ENCODE peak calls at places on chromosomes 13 and 19, in five cellular contexts. T is PC-3, G is GM23338, R is neural progenitor cell, H is HCT116. J is an unnamed sample. For H3K4me1, the result is how much of the 10 kb centered on the place peaks cover.

GRCh38 chr13:25978961-25979360 is 72.9 kb downstream of the SHISA2 start:
- DNase-seq in T (no peak), G (no peak), R (no peak), H (no peak), J (no peak)

GRCh38 chr19:45250832-45251451 is at the start of gene MARK4:
- DNase-seq in T (peak), G (peak), R (peak), H (peak), J (peak)

GRCh38 chr13:42395066-42395821 is 123.3 kb downstream of the AKAP11 start:
- DNase-seq in T (no peak), G (no peak), R (no peak), H (no peak), J (no peak)

GRCh38 chr13:112901951-112902651 is 66.9 kb upstream of the MCF2L start:
- DNase-seq in T (no peak), G (no peak), R (no peak), H (no peak), J (no peak)

GRCh38 chr19:38666662-38667448 is 19.4 kb downstream of the ACTN4 start:
- DNase-seq in T (peak), G (no peak), R (peak), H (no peak), J (peak)

GRCh38 chr19:11088508-11089253 is 582 bp upstream of the LDLR start:
- DNase-seq in T (no peak), G (no peak), R (no peak), H (no peak), J (peak)

GRCh38 chr13:95596701-95597100 is 44.2 kb downstream of the CLDN10 start:
- DNase-seq in T (no peak), G (no peak), R (no peak), H (no peak), J (no peak)

GRCh38 chr13:75181906-75182305 is 300.1 kb downstream of the TBC1D4 start:
- DNase-seq in T (peak), G (no peak), R (no peak), H (no peak), J (peak)

GRCh38 chr19:3954107-3954506 is 16.8 kb downstream of the DAPK3 start:
- DNase-seq in T (no peak), G (no peak), R (no peak), H (no peak), J (no peak)

GRCh38 chr19:14619404-14619803 is 36.5 kb downstream of the CLEC17A start:
- DNase-seq in T (no peak), G (no peak), R (no peak), H (no peak), J (no peak)

GRCh38 chr13:38202730-38203129 is 146.9 kb upstream of the UFM1 start:
- DNase-seq in T (peak), G (no peak), R (no peak), H (no peak), J (peak)

GRCh38 chr19:30160996-30161655 is 211.1 kb upstream of the ZNF536 start:
- DNase-seq in T (no peak), G (no peak), R (no peak), H (no peak), J (no peak)

GRCh38 chr13:98279473-98280175 is 102.6 kb upstream of the RNF113B start:
- DNase-seq in T (no peak), G (no peak), R (no peak), H (no peak), J (no peak)

GRCh38 chr13:113353254-113353653 is 10.7 kb downstream of the GRTP1 start:
- DNase-seq in T (no peak), G (no peak), R (no peak), H (no peak), J (no peak)

GRCh38 chr13:113192902-113193301 is 15.6 kb downstream of the PCID2 start:
- DNase-seq in T (peak), G (no peak), R (no peak), H (no peak), J (peak)

GRCh38 chr19:16315825-16316505 is 8.7 kb upstream of the KLF2 start:
- DNase-seq in T (peak), G (no peak), R (no peak), H (no peak), J (peak)

GRCh38 chr19:4523306-4524110 is 5.2 kb upstream of the PLIN4 start:
- DNase-seq in T (peak), G (peak), R (peak), H (peak), J (peak)

GRCh38 chr13:113437408-113438010 is 15.8 kb downstream of the ADPRHL1 start:
- DNase-seq in T (no peak), G (no peak), R (no peak), H (no peak), J (peak)

GRCh38 chr13:22108283-22108897 is 437.5 kb downstream of the FGF9 start:
- DNase-seq in T (peak), G (no peak), R (no peak), H (no peak), J (peak)

GRCh38 chr19:53466726-53467125 is 807 bp upstream of the ZNF813 start:
- DNase-seq in T (no peak), G (no peak), R (peak), H (no peak), J (peak)

GRCh38 chr19:33519416-33519815 is 2.2 kb downstream of the PEPD start:
- DNase-seq in T (no peak), G (no peak), R (no peak), H (no peak), J (no peak)

DNA sequence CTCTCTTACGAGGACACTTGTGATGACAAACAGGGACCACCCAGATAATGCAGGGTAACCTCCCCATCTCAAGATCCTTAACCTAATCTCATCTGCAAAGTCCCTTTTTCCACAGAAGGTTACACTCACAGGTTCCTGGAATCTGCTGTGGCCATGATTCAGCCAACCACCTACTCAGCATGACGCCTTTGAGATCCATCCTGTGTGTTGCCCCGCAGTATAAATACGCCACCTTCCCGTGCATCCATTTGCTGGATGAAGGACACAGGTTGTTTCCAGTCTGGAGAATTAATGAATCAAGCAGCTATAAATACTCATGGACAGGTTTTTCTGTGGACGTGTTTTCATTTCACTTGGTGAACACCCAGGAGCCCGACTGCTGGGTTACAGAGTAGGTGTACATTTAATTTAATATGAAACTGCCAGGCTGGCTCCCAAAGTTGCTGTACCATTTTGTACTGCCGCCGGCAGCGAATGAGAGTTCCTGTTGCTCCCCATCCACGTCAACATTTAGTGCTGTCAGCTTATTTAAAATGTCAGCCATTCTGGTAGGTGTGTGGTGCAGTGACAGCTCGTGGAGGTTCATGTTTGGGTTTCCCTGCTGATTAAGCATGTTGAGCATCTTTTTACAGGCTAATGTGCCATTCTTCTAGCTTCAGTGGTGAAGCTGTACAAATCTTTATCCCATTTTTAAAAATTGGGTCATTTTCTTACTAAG is 40.2 kb downstream of the ELL start:
- DNase-seq in T (no peak), G (no peak), R (no peak), H (no peak), J (no peak)
- H3K4me1 ChIP-seq in T (under half), G (under half), R (under half), H (under half), J (half or more)

GRCh38 chr19:41376241-41376997 is at the start of gene TMEM91:
- DNase-seq in T (no peak), G (peak), R (peak), H (no peak), J (peak)
- TF ChIP-seq EZH2phosphoT487 in T (no peak), G (no peak), R (no peak), H (no peak), J (no peak)

GRCh38 chr13:50126378-50127016 is 111.3 kb downstream of the KCNRG start:
- DNase-seq in T (peak), G (peak), R (peak), H (no peak), J (peak)
- H3K4me1 ChIP-seq in T (under half), G (half or more), R (under half), H (under half), J (under half)

DNA sequence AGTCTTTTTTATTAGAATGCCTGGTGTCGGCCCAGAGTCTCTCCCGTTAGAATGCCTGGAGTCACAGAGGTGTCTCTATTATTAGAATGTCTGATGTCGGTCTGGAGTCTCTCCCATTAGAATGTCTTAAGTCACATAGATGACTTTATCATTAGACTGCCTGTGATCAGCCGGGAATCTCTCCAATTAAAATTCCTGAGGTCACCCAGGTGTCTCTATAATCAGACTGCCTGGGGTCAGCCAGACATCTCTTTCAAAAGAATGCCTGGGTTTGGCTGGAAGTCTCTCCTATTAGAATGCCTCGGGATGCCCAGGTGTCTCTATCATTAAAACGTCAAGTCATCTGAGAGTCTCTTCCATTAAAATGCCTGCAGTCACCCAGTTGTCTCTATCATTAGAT is 1493.9 kb downstream of the UQCRFS1 start:
- DNase-seq in T (no peak), G (no peak), R (no peak), H (no peak), J (no peak)
- TF ChIP-seq EZH2phosphoT487 in T (no peak), G (no peak), R (no peak), H (no peak), J (no peak)